ENCODE peak calls at places on chromosomes 13 and 19, in five cellular contexts. H is choroid plexus epithelial cell; S is GM20000; W is posterior vena cava; O is stimulated activated CD4-positive, alpha-beta T cell treated with anti-CD3 and anti-CD28 coated beads, Interleukin-15, amount 100 ng/mL, for 48 hours. J is an unnamed sample.
A peak's percentile ranks its signal among the peaks of the same experiment; 100 is the strongest.

GRCh38 chr19:12331211-12331941 is 2.1 kb downstream of the ZNF563 start:
- DNase-seq in O (peak; percentile 79), S (peak; percentile 87), H (no peak), W (no peak), J (no peak)

GRCh38 chr19:30792561-30793505 is 420.6 kb downstream of the ZNF536 start:
- DNase-seq in H (no peak), W (no peak), S (no peak), O (no peak), J (peak; percentile 2)

GRCh38 chr13:46097015-46097414 is 7.8 kb downstream of the CPB2 start:
- DNase-seq in S (no peak), O (no peak), H (no peak), W (no peak), J (no peak)

GRCh38 chr19:40799558-40800338 is 757 bp downstream of the EGLN2 start:
- DNase-seq in H (peak; percentile 42), O (no peak), W (peak; percentile 91), S (peak; percentile 68), J (no peak)

GRCh38 chr19:35026418-35026817 is 3.9 kb upstream of the SCN1B start:
- DNase-seq in H (no peak), O (no peak), S (no peak), W (no peak), J (no peak)

GRCh38 chr13:103275079-103275478 is 208.9 kb upstream of the SLC10A2 start:
- DNase-seq in H (no peak), W (no peak), O (no peak), S (no peak), J (no peak)

GRCh38 chr19:1265611-1266115 is 3.5 kb upstream of the CIRBP start:
- DNase-seq in S (no peak), O (no peak), W (peak; percentile 95), H (peak; percentile 35), J (no peak)

GRCh38 chr19:501646-502045 is 5.4 kb downstream of the MADCAM1 start:
- DNase-seq in W (no peak), O (no peak), S (no peak), H (no peak), J (no peak)

GRCh38 chr13:64054306-64054705 is 2638.7 kb upstream of the PCDH20 start:
- DNase-seq in W (no peak), S (no peak), O (no peak), H (peak; percentile 8), J (no peak)

GRCh38 chr19:35032356-35032865 is 2.1 kb downstream of the SCN1B start:
- DNase-seq in S (no peak), O (no peak), W (no peak), H (no peak), J (no peak)

GRCh38 chr13:110232146-110232545 is 74.8 kb downstream of the COL4A1 start:
- DNase-seq in W (no peak), O (no peak), S (no peak), H (no peak), J (no peak)

GRCh38 chr13:48412100-48412556 is 785 bp downstream of the LPAR6 start:
- DNase-seq in S (no peak), W (no peak), H (peak; percentile 43), O (no peak), J (no peak)

GRCh38 chr13:72504026-72504925 is 223.2 kb downstream of the MZT1 start:
- DNase-seq in S (no peak), H (peak; percentile 64), O (no peak), W (no peak), J (no peak)

GRCh38 chr13:31543190-31543589 is 196.1 kb upstream of the RXFP2 start:
- DNase-seq in S (no peak), H (no peak), O (no peak), W (no peak), J (no peak)

GRCh38 chr19:28956421-28956820 is 256.5 kb downstream of the UQCRFS1 start:
- DNase-seq in O (no peak), H (no peak), S (no peak), W (no peak), J (no peak)

GRCh38 chr13:44272692-44273091 is 100.9 kb upstream of the SERP2 start:
- DNase-seq in H (peak; percentile 77), O (no peak), S (no peak), W (no peak), J (no peak)

GRCh38 chr19:50333235-50333736 is 4.1 kb upstream of the KCNC3 start:
- DNase-seq in O (peak; percentile 95), W (peak; percentile 93), H (peak; percentile 82), S (peak; percentile 87), J (peak; percentile 45)

GRCh38 chr13:99086149-99086868 is 108.4 kb upstream of the DOCK9 start:
- DNase-seq in W (peak; percentile 90), S (peak; percentile 90), H (peak; percentile 36), O (peak; percentile 44), J (peak; percentile 27)

GRCh38 chr19:14004619-14005380 is 1.3 kb downstream of the RFX1 start:
- DNase-seq in H (peak; percentile 15), S (peak; percentile 24), O (no peak), W (no peak), J (peak; percentile 49)

GRCh38 chr19:17332677-17333581 is 1.7 kb downstream of the ANO8 start:
- DNase-seq in H (peak; percentile 65), W (no peak), S (peak; percentile 60), O (peak; percentile 59), J (no peak)